ENCODE peak calls at places on chromosomes 13 and 19, in six cellular contexts. One of them, this sample, is unnamed.

GRCh38 chr13:34201050-34201913 is 383.3 kb downstream of the RFC3 start:
- DNase-seq in right atrium auricular region: no peak
- DNase-seq in fibroblast of the aortic adventitia: peak; percentile 88
- DNase-seq in SJSA1: no peak
- DNase-seq in mesendoderm: no peak
- DNase-seq in lower leg skin: peak; percentile 43
- DNase-seq in this sample: peak; percentile 83

GRCh38 chr13:113904411-113904810 is 40.5 kb upstream of the GAS6 start:
- DNase-seq in right atrium auricular region: peak; percentile 64
- DNase-seq in fibroblast of the aortic adventitia: peak; percentile 37
- DNase-seq in SJSA1: peak; percentile 42
- DNase-seq in mesendoderm: peak; percentile 67
- DNase-seq in lower leg skin: peak; percentile 16
- DNase-seq in this sample: peak; percentile 49

GRCh38 chr13:19592657-19593175 is 31.4 kb upstream of the TPTE2 start:
- DNase-seq in right atrium auricular region: no peak
- DNase-seq in fibroblast of the aortic adventitia: no peak
- DNase-seq in SJSA1: no peak
- DNase-seq in mesendoderm: no peak
- DNase-seq in lower leg skin: no peak
- DNase-seq in this sample: no peak

GRCh38 chr13:30409911-30410704 is 12.2 kb upstream of the UBE2L5 start:
- DNase-seq in right atrium auricular region: no peak
- DNase-seq in fibroblast of the aortic adventitia: peak; percentile 93
- DNase-seq in SJSA1: no peak
- DNase-seq in mesendoderm: peak; percentile 13
- DNase-seq in lower leg skin: no peak
- DNase-seq in this sample: peak; percentile 75

GRCh38 chr13:41960700-41961697 is at the start of gene VWA8:
- DNase-seq in right atrium auricular region: peak; percentile 70
- DNase-seq in fibroblast of the aortic adventitia: peak; percentile 79
- DNase-seq in SJSA1: peak; percentile 78
- DNase-seq in mesendoderm: peak; percentile 93
- DNase-seq in lower leg skin: peak; percentile 53
- DNase-seq in this sample: peak; percentile 82

GRCh38 chr19:8224394-8225145 is 15.4 kb downstream of the CERS4 start:
- DNase-seq in right atrium auricular region: peak; percentile 72
- DNase-seq in fibroblast of the aortic adventitia: peak; percentile 50
- DNase-seq in SJSA1: no peak
- DNase-seq in mesendoderm: no peak
- DNase-seq in lower leg skin: peak; percentile 72
- DNase-seq in this sample: no peak

GRCh38 chr13:25977216-25977615 is 74.6 kb downstream of the SHISA2 start:
- DNase-seq in right atrium auricular region: no peak
- DNase-seq in fibroblast of the aortic adventitia: no peak
- DNase-seq in SJSA1: no peak
- DNase-seq in mesendoderm: peak; percentile 97
- DNase-seq in lower leg skin: no peak
- DNase-seq in this sample: peak; percentile 12

GRCh38 chr13:94758571-94758970 is 46.2 kb upstream of the SOX21 start:
- DNase-seq in right atrium auricular region: no peak
- DNase-seq in fibroblast of the aortic adventitia: no peak
- DNase-seq in SJSA1: no peak
- DNase-seq in mesendoderm: no peak
- DNase-seq in lower leg skin: no peak
- DNase-seq in this sample: no peak

GRCh38 chr19:46748325-46749109 is 2.3 kb upstream of the STRN4 start:
- DNase-seq in right atrium auricular region: no peak
- DNase-seq in fibroblast of the aortic adventitia: peak; percentile 76
- DNase-seq in SJSA1: peak; percentile 78
- DNase-seq in mesendoderm: peak; percentile 85
- DNase-seq in lower leg skin: no peak
- DNase-seq in this sample: peak; percentile 79

GRCh38 chr19:38437295-38437694 is 3.8 kb downstream of the RYR1 start:
- DNase-seq in right atrium auricular region: no peak
- DNase-seq in fibroblast of the aortic adventitia: no peak
- DNase-seq in SJSA1: no peak
- DNase-seq in mesendoderm: no peak
- DNase-seq in lower leg skin: no peak
- DNase-seq in this sample: no peak

GRCh38 chr13:24127116-24127631 is 33.3 kb upstream of the SPATA13 start:
- DNase-seq in right atrium auricular region: no peak
- DNase-seq in fibroblast of the aortic adventitia: no peak
- DNase-seq in SJSA1: no peak
- DNase-seq in mesendoderm: no peak
- DNase-seq in lower leg skin: no peak
- DNase-seq in this sample: no peak

GRCh38 chr19:45023048-45023447 is 15.8 kb upstream of the CLASRP start:
- DNase-seq in right atrium auricular region: no peak
- DNase-seq in fibroblast of the aortic adventitia: no peak
- DNase-seq in SJSA1: no peak
- DNase-seq in mesendoderm: no peak
- DNase-seq in lower leg skin: no peak
- DNase-seq in this sample: no peak

GRCh38 chr19:46958542-46958941 is 61.1 kb upstream of the NPAS1 start:
- DNase-seq in right atrium auricular region: no peak
- DNase-seq in fibroblast of the aortic adventitia: peak; percentile 62
- DNase-seq in SJSA1: no peak
- DNase-seq in mesendoderm: peak; percentile 29
- DNase-seq in lower leg skin: no peak
- DNase-seq in this sample: peak; percentile 81

GRCh38 chr19:55113570-55114039 is 3.8 kb downstream of the PPP1R12C start:
- DNase-seq in right atrium auricular region: peak; percentile 97
- DNase-seq in fibroblast of the aortic adventitia: peak; percentile 86
- DNase-seq in SJSA1: peak; percentile 51
- DNase-seq in mesendoderm: peak; percentile 99
- DNase-seq in lower leg skin: peak; percentile 87
- DNase-seq in this sample: peak; percentile 94

GRCh38 chr19:41530761-41531301 is 45.1 kb upstream of the CEACAM21 start:
- DNase-seq in right atrium auricular region: no peak
- DNase-seq in fibroblast of the aortic adventitia: no peak
- DNase-seq in SJSA1: no peak
- DNase-seq in mesendoderm: no peak
- DNase-seq in lower leg skin: peak; percentile 34
- DNase-seq in this sample: peak; percentile 31

GRCh38 chr13:44045179-44045562 is 165.5 kb downstream of the LACC1 start:
- DNase-seq in right atrium auricular region: no peak
- DNase-seq in fibroblast of the aortic adventitia: no peak
- DNase-seq in SJSA1: no peak
- DNase-seq in mesendoderm: no peak
- DNase-seq in lower leg skin: no peak
- DNase-seq in this sample: no peak

GRCh38 chr13:26323764-26324163 is 69.8 kb downstream of the CDK8 start:
- DNase-seq in right atrium auricular region: no peak
- DNase-seq in fibroblast of the aortic adventitia: no peak
- DNase-seq in SJSA1: no peak
- DNase-seq in mesendoderm: no peak
- DNase-seq in lower leg skin: no peak
- DNase-seq in this sample: no peak

GRCh38 chr13:113098163-113098732 is 7.3 kb upstream of the F7 start:
- DNase-seq in right atrium auricular region: no peak
- DNase-seq in fibroblast of the aortic adventitia: peak; percentile 46
- DNase-seq in SJSA1: no peak
- DNase-seq in mesendoderm: no peak
- DNase-seq in lower leg skin: no peak
- DNase-seq in this sample: no peak

GRCh38 chr19:49554701-49555181 is 25.6 kb downstream of the NOSIP start:
- DNase-seq in right atrium auricular region: peak; percentile 63
- DNase-seq in fibroblast of the aortic adventitia: no peak
- DNase-seq in SJSA1: no peak
- DNase-seq in mesendoderm: no peak
- DNase-seq in lower leg skin: no peak
- DNase-seq in this sample: no peak

GRCh38 chr19:42254083-42254849 is 662 bp downstream of the ERF start:
- DNase-seq in right atrium auricular region: no peak
- DNase-seq in fibroblast of the aortic adventitia: no peak
- DNase-seq in SJSA1: peak; percentile 79
- DNase-seq in mesendoderm: peak; percentile 86
- DNase-seq in lower leg skin: peak; percentile 76
- DNase-seq in this sample: peak; percentile 57

GRCh38 chr13:52001120-52001731 is 10.0 kb downstream of the ATP7B start:
- DNase-seq in right atrium auricular region: no peak
- DNase-seq in fibroblast of the aortic adventitia: peak; percentile 70
- DNase-seq in SJSA1: no peak
- DNase-seq in mesendoderm: peak; percentile 71
- DNase-seq in lower leg skin: no peak
- DNase-seq in this sample: peak; percentile 66

GRCh38 chr19:16062789-16063188 is 13.5 kb upstream of the TPM4 start:
- DNase-seq in right atrium auricular region: no peak
- DNase-seq in fibroblast of the aortic adventitia: peak; percentile 39
- DNase-seq in SJSA1: no peak
- DNase-seq in mesendoderm: peak; percentile 66
- DNase-seq in lower leg skin: no peak
- DNase-seq in this sample: peak; percentile 62

GRCh38 chr19:41588497-41589209 is 12.7 kb downstream of the CEACAM21 start:
- DNase-seq in right atrium auricular region: no peak
- DNase-seq in fibroblast of the aortic adventitia: peak; percentile 32
- DNase-seq in SJSA1: no peak
- DNase-seq in mesendoderm: peak; percentile 38
- DNase-seq in lower leg skin: no peak
- DNase-seq in this sample: peak; percentile 55

GRCh38 chr13:74465279-74465678 is 331.1 kb upstream of the KLF12 start:
- DNase-seq in right atrium auricular region: no peak
- DNase-seq in fibroblast of the aortic adventitia: no peak
- DNase-seq in SJSA1: no peak
- DNase-seq in mesendoderm: peak; percentile 46
- DNase-seq in lower leg skin: no peak
- DNase-seq in this sample: no peak

GRCh38 chr13:100666124-100666523 is 8.5 kb downstream of the TMTC4 start:
- DNase-seq in right atrium auricular region: no peak
- DNase-seq in fibroblast of the aortic adventitia: peak; percentile 61
- DNase-seq in SJSA1: no peak
- DNase-seq in mesendoderm: no peak
- DNase-seq in lower leg skin: no peak
- DNase-seq in this sample: peak; percentile 41

DNA sequence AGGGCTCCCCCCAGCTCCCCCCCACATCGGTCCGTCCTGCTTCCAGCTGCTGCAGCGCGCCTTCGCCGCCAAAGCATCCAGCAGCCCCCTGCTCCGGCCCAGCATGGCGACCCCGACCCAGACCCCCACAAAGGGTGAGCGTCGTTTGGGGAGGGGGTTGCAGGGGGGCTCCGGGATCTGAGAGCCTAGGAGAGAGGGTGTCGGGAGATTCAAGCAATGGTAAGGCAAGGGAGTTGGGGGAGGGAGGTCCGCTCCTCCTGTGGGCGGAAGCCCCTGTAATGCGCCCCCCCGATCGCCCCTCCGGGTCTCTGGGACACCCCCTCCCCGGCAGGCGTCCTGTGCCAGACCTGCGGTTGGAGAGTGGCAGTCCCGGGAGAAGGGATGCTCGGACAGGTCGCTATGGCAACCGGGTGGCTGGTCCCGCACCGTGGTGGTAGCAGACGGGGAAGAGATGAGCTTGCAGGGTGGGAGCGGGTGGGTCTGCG is at the start of gene FXYD7:
- DNase-seq in right atrium auricular region: no peak
- DNase-seq in fibroblast of the aortic adventitia: no peak
- DNase-seq in SJSA1: no peak
- DNase-seq in mesendoderm: no peak
- DNase-seq in lower leg skin: no peak
- DNase-seq in this sample: no peak
- H3K4me3 ChIP-seq in right atrium auricular region: no peak within 1 kb of the TSS
- H3K4me3 ChIP-seq in fibroblast of the aortic adventitia: no peak within 1 kb of the TSS
- H3K4me3 ChIP-seq in SJSA1: no peak within 1 kb of the TSS
- H3K4me3 ChIP-seq in mesendoderm: peak within 1 kb of the TSS; percentile 32
- H3K4me3 ChIP-seq in lower leg skin: no peak within 1 kb of the TSS
- H3K4me3 ChIP-seq in this sample: no peak within 1 kb of the TSS

DNA sequence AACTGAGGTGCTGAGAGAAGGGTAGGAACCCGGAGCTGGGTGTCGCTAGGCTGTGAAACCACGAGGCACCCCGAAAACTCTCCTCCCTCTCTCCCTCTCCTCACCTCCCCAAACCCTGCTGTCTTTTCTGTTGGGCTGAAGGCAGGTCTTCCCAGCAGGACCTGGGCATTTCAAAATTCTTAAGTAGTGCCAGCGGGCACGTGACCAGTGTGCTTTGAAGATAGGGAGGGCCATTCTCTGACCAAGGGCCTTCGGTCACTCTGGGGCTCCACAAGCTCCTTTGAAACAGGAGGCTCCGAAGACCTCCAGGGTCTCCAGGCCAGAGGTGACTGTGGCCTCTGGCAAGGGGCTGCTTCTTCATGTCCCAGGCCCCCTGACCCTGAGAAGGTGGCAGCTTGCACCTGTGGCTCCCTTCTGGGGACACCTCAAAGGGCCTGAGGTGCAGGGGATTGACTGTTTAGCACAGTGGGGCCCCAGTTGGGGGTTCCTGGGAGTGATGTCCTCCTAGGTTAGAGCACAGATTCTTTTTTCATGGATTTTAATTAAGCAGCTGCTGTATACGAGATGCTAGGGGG is 48.3 kb downstream of the DNM2 start:
- DNase-seq in right atrium auricular region: no peak
- DNase-seq in fibroblast of the aortic adventitia: no peak
- DNase-seq in SJSA1: no peak
- DNase-seq in mesendoderm: no peak
- DNase-seq in lower leg skin: no peak
- DNase-seq in this sample: no peak
- H3K4me3 ChIP-seq in right atrium auricular region: no peak overlapping the region
- H3K4me3 ChIP-seq in fibroblast of the aortic adventitia: no peak overlapping the region
- H3K4me3 ChIP-seq in SJSA1: no peak overlapping the region
- H3K4me3 ChIP-seq in mesendoderm: no peak overlapping the region
- H3K4me3 ChIP-seq in lower leg skin: no peak overlapping the region
- H3K4me3 ChIP-seq in this sample: no peak overlapping the region

DNA sequence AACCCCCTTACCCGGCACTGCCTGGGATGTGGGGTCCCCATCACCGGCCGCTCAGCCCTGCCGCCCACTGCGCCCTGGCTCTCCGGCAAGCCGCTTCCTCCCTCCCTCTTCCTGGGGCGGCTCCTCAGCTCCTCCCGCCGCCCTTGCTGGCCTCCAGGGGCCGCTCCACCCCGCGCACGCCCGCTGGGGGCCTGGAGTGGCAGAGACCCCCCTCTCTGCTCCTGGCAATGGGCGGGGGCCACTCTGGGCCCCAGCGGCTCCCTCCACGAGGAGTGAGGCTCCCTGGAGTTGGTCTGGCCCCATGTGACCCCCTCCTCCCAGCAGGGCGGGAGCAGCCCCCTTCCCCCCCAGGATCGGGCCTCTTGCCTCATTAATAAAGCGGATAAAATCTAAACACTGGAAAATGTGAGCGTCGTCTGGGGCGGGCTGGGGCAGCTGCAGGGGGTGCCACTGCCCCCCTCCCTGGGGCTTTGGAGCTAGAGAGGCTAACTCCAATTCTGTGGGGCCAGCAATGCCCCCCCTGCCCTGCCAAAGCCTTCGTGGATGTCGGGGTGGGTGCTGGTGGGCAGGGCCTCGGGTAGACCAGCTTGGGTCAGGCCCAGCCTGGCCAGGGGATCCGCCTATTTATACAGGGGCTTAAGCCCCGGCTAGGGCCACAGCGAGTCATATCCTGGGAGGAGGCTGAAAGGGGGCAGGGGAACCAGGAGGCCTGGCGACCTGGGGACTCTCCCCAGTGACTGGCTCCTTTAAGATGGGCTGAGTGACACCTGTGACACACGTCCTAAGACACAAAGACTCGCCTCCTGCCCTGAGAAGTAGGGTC is at the start of gene PTGER1:
- DNase-seq in right atrium auricular region: no peak
- DNase-seq in fibroblast of the aortic adventitia: peak; percentile 25
- DNase-seq in SJSA1: no peak
- DNase-seq in mesendoderm: peak; percentile 58
- DNase-seq in lower leg skin: no peak
- DNase-seq in this sample: no peak
- H3K4me3 ChIP-seq in right atrium auricular region: no peak within 1 kb of the TSS
- H3K4me3 ChIP-seq in fibroblast of the aortic adventitia: peak within 1 kb of the TSS; percentile 6
- H3K4me3 ChIP-seq in SJSA1: no peak within 1 kb of the TSS
- H3K4me3 ChIP-seq in mesendoderm: no peak within 1 kb of the TSS
- H3K4me3 ChIP-seq in lower leg skin: no peak within 1 kb of the TSS
- H3K4me3 ChIP-seq in this sample: no peak within 1 kb of the TSS

GRCh38 chr19:17950310-17951150 is 16.4 kb upstream of the KCNN1 start:
- DNase-seq in right atrium auricular region: no peak
- DNase-seq in fibroblast of the aortic adventitia: no peak
- DNase-seq in SJSA1: no peak
- DNase-seq in mesendoderm: no peak
- DNase-seq in lower leg skin: no peak
- DNase-seq in this sample: no peak
- H3K4me3 ChIP-seq in right atrium auricular region: no peak overlapping the region
- H3K4me3 ChIP-seq in fibroblast of the aortic adventitia: no peak overlapping the region
- H3K4me3 ChIP-seq in SJSA1: no peak overlapping the region
- H3K4me3 ChIP-seq in mesendoderm: no peak overlapping the region
- H3K4me3 ChIP-seq in lower leg skin: no peak overlapping the region
- H3K4me3 ChIP-seq in this sample: no peak overlapping the region

This sample was measured in fibroblast of pulmonary artery.